ENCODE peak calls at places on chromosomes 7 and 10, in four cellular contexts. I, Z, W and P are unnamed samples.

GRCh38 chr10:91797874-91798735 is at the start of gene TNKS2:
- DNase-seq in I (peak; percentile 97), Z (peak; percentile 93), W (peak; percentile 87), P (peak; percentile 61)

GRCh38 chr10:115432188-115432819 is 339.1 kb downstream of the ATRNL1 start:
- DNase-seq in I (no peak), Z (no peak), W (no peak), P (no peak)

GRCh38 chr7:93232673-93233018 is 480 bp downstream of the VPS50 start:
- DNase-seq in I (no peak), Z (peak; percentile 16), W (no peak), P (no peak)

GRCh38 chr10:4885142-4885541 is 59.1 kb downstream of the AKR1E2 start:
- DNase-seq in I (no peak), Z (no peak), W (no peak), P (no peak)

GRCh38 chr7:100886142-100886935 is 3.2 kb downstream of the UFSP1 start:
- DNase-seq in I (no peak), Z (no peak), W (no peak), P (no peak)

GRCh38 chr7:51067757-51068156 is 248.9 kb downstream of the COBL start:
- DNase-seq in I (peak; percentile 64), Z (peak; percentile 20), W (peak; percentile 58), P (peak; percentile 14)

GRCh38 chr7:133961724-133962123 is 165.4 kb upstream of the LRGUK start:
- DNase-seq in I (no peak), Z (no peak), W (no peak), P (no peak)

GRCh38 chr7:70694909-70695803 is 436.8 kb upstream of the GALNT17 start:
- DNase-seq in I (peak; percentile 13), Z (no peak), W (no peak), P (no peak)

GRCh38 chr7:128410092-128410665 is 397 bp upstream of the IMPDH1 start:
- DNase-seq in I (peak; percentile 35), Z (peak; percentile 90), W (peak; percentile 75), P (peak; percentile 33)

GRCh38 chr10:17747883-17748550 is 4.0 kb upstream of the TMEM236 start:
- DNase-seq in I (no peak), Z (no peak), W (no peak), P (no peak)

GRCh38 chr7:13770305-13770704 is 219.2 kb downstream of the ETV1 start:
- DNase-seq in I (peak; percentile 1), Z (no peak), W (no peak), P (no peak)

GRCh38 chr10:105797234-105797890 is 1156.3 kb downstream of the SORCS3 start:
- DNase-seq in I (peak; percentile 50), Z (peak; percentile 2), W (no peak), P (no peak)

GRCh38 chr10:68435803-68436202 is 28.7 kb upstream of the RUFY2 start:
- DNase-seq in I (no peak), Z (no peak), W (no peak), P (no peak)

GRCh38 chr7:98872328-98872924 is 2.6 kb upstream of the TMEM130 start:
- DNase-seq in I (no peak), Z (peak; percentile 55), W (peak; percentile 16), P (no peak)

GRCh38 chr7:32204361-32205018 is 134.3 kb upstream of the PDE1C start:
- DNase-seq in I (peak; percentile 62), Z (peak; percentile 65), W (peak; percentile 65), P (peak; percentile 32)

GRCh38 chr7:32206488-32206887 is 136.3 kb upstream of the PDE1C start:
- DNase-seq in I (no peak), Z (no peak), W (no peak), P (no peak)

GRCh38 chr7:32212321-32212720 is 142.1 kb upstream of the PDE1C start:
- DNase-seq in I (no peak), Z (no peak), W (no peak), P (no peak)

DNA sequence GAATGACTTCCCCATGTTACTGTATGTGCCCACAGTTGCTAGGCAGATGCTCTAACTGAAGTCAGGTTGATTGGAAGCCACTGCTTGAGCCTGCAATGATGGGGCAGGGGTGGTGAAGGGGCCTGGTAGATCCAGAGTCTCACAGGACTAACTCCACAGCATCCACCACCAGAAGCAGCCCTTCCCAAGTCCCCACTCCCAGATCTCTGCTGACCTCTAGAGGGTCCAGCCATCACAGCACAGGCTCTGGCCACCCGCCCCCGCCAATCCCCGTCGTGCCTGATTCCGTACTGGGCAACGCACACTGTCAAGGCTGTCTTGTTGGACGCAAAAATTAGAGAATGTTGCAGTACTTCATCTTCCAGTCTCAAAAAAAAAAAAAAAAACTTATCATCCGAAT is 136.8 kb upstream of the PDE1C start:
- DNase-seq in I (no peak), Z (no peak), W (no peak), P (no peak)
- TF ChIP-seq CTCF in I (no peak), Z (no peak), W (no peak), P (peak; percentile 47)

GRCh38 chr10:104256335-104257080 is 1.8 kb downstream of the GSTO1 start:
- DNase-seq in I (no peak), Z (no peak), W (no peak), P (no peak)
- TF ChIP-seq CTCF in I (no peak), Z (no peak), W (no peak), P (no peak)

GRCh38 chr7:27130540-27131389 is at the start of gene HOXA4:
- DNase-seq in I (peak; percentile 93), Z (peak; percentile 78), W (peak; percentile 77), P (no peak)

GRCh38 chr7:27128034-27128433 is 2.5 kb downstream of the HOXA4 start:
- DNase-seq in I (no peak), Z (no peak), W (no peak), P (no peak)

GRCh38 chr7:27131390-27131819 is 848 bp upstream of the HOXA4 start:
- DNase-seq in I (no peak), Z (no peak), W (no peak), P (no peak)

GRCh38 chr7:27128776-27129728 is 1.5 kb downstream of the HOXA4 start:
- DNase-seq in I (no peak), Z (no peak), W (no peak), P (no peak)

DNA sequence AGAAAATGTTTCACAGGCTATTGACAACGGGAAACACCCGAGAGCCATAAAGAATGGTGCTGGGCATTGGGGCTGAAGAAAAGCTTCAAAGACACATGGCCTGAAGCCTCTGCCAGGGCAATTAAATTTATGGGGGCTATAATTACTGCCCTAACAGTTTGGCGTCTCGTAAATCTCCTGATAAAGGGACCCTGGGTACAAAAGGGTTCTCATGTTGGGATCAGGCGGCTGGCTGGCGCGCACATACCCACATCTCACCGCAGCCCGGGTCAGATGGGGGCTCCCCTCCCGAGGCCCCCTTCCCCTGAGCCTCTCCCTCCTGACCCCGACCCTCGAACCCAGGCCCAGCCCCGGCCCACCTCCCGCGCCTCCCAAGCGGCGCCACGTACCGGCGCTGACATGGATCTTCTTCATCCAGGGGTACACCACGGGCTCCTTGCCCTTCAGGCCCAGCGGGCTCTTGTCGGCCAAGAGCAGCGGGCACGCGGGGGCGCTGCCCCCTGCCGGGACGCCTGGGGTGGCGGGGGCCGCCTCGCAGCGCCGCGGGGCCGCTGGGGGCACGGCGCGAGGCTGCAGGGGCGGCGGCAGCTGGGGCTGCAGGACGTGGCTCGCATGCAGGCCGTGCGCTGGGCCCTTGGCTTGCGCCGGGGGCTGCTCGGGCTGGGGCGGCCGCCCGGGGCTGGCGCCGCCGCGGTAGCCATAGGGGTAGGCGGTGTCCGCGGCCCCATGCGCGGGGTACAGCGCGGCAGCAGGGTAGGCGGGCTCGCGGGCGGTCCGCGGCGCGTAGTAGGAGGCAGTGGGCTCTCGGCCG is 623 bp downstream of the HOXA4 start:
- DNase-seq in I (no peak), Z (no peak), W (no peak), P (no peak)
- TF ChIP-seq CTCF in I (peak; percentile 82), Z (no peak), W (no peak), P (peak; percentile 33)

GRCh38 chr10:69716711-69717560 is 84.8 kb upstream of the COL13A1 start:
- DNase-seq in I (peak; percentile 84), Z (peak; percentile 40), W (peak; percentile 20), P (no peak)
- TF ChIP-seq CTCF in I (peak; percentile 65), Z (peak; percentile 64), W (peak; percentile 92), P (peak; percentile 86)

GRCh38 chr10:13787015-13787421 is 200.3 kb downstream of the PRPF18 start:
- DNase-seq in I (peak; percentile 39), Z (no peak), W (no peak), P (no peak)

GRCh38 chr10:13788320-13788600 is 201.5 kb downstream of the PRPF18 start:
- DNase-seq in I (no peak), Z (no peak), W (no peak), P (no peak)

GRCh38 chr10:13788701-13789447 is 202.1 kb downstream of the PRPF18 start:
- DNase-seq in I (no peak), Z (no peak), W (peak; percentile 25), P (no peak)

GRCh38 chr10:13779748-13780147 is 193.0 kb downstream of the PRPF18 start:
- DNase-seq in I (no peak), Z (no peak), W (no peak), P (no peak)

GRCh38 chr10:13784067-13784466 is 197.3 kb downstream of the PRPF18 start:
- DNase-seq in I (peak; percentile 45), Z (peak; percentile 1), W (peak; percentile 55), P (no peak)
- TF ChIP-seq CTCF in I (no peak), Z (no peak), W (peak; percentile 73), P (peak; percentile 54)